ENCODE peak calls at places on chromosomes 12 and 14, in seven cellular contexts. One of them, this sample, is unnamed.
A peak's percentile ranks its signal among the peaks of the same experiment; 100 is the strongest.

GRCh38 chr12:5280091-5280490 is 151.8 kb upstream of the NTF3 start:
- DNase-seq in HepG2: no peak
- DNase-seq in IMR-90: no peak
- DNase-seq in GM12878: no peak
- DNase-seq in HCT116: no peak
- DNase-seq in K562: no peak
- DNase-seq in H1: no peak
- DNase-seq in this sample: no peak

GRCh38 chr12:124795081-124795948 is 68.3 kb downstream of the SCARB1 start:
- DNase-seq in HepG2: no peak
- DNase-seq in H1: no peak
- DNase-seq in K562: no peak
- DNase-seq in IMR-90: no peak
- DNase-seq in GM12878: no peak
- DNase-seq in HCT116: no peak
- DNase-seq in this sample: no peak

GRCh38 chr12:89544730-89545184 is 18.9 kb upstream of the POC1B start:
- DNase-seq in HepG2: no peak
- DNase-seq in GM12878: no peak
- DNase-seq in K562: no peak
- DNase-seq in IMR-90: no peak
- DNase-seq in H1: no peak
- DNase-seq in HCT116: no peak
- DNase-seq in this sample: peak; percentile 84

GRCh38 chr14:100406505-100407131 is 83.5 kb downstream of the SLC25A47 start:
- DNase-seq in HepG2: peak; percentile 66
- DNase-seq in IMR-90: peak; percentile 32
- DNase-seq in H1: no peak
- DNase-seq in K562: peak; percentile 82
- DNase-seq in GM12878: no peak
- DNase-seq in HCT116: no peak
- DNase-seq in this sample: no peak

GRCh38 chr12:51349026-51349425 is 2.5 kb upstream of the CELA1 start:
- DNase-seq in HepG2: no peak
- DNase-seq in HCT116: no peak
- DNase-seq in IMR-90: peak; percentile 59
- DNase-seq in H1: no peak
- DNase-seq in GM12878: no peak
- DNase-seq in K562: no peak
- DNase-seq in this sample: no peak

GRCh38 chr12:65229441-65229840 is 49.0 kb upstream of the MSRB3 start:
- DNase-seq in HepG2: no peak
- DNase-seq in HCT116: no peak
- DNase-seq in GM12878: no peak
- DNase-seq in K562: no peak
- DNase-seq in IMR-90: peak; percentile 81
- DNase-seq in H1: no peak
- DNase-seq in this sample: peak; percentile 55

GRCh38 chr14:94021416-94022157 is 4.6 kb upstream of the OTUB2 start:
- DNase-seq in H1: no peak
- DNase-seq in K562: no peak
- DNase-seq in IMR-90: no peak
- DNase-seq in HCT116: no peak
- DNase-seq in GM12878: no peak
- DNase-seq in HepG2: peak; percentile 42
- DNase-seq in this sample: no peak

GRCh38 chr14:24705840-24706239 is 71.8 kb upstream of the GZMB start:
- DNase-seq in IMR-90: no peak
- DNase-seq in HepG2: no peak
- DNase-seq in H1: no peak
- DNase-seq in HCT116: no peak
- DNase-seq in GM12878: peak; percentile 58
- DNase-seq in K562: no peak
- DNase-seq in this sample: no peak

GRCh38 chr12:93790472-93791152 is 113.4 kb downstream of the CRADD start:
- DNase-seq in GM12878: no peak
- DNase-seq in HCT116: no peak
- DNase-seq in H1: no peak
- DNase-seq in IMR-90: peak; percentile 89
- DNase-seq in HepG2: no peak
- DNase-seq in K562: peak; percentile 50
- DNase-seq in this sample: peak; percentile 75

GRCh38 chr12:50580436-50580835 is 75.7 kb downstream of the DIP2B start:
- DNase-seq in H1: no peak
- DNase-seq in K562: no peak
- DNase-seq in HCT116: no peak
- DNase-seq in HepG2: no peak
- DNase-seq in IMR-90: no peak
- DNase-seq in GM12878: no peak
- DNase-seq in this sample: no peak

GRCh38 chr14:31962920-31963319 is 114.2 kb upstream of the ARHGAP5 start:
- DNase-seq in HCT116: no peak
- DNase-seq in H1: no peak
- DNase-seq in K562: no peak
- DNase-seq in IMR-90: no peak
- DNase-seq in GM12878: no peak
- DNase-seq in HepG2: no peak
- DNase-seq in this sample: no peak

DNA sequence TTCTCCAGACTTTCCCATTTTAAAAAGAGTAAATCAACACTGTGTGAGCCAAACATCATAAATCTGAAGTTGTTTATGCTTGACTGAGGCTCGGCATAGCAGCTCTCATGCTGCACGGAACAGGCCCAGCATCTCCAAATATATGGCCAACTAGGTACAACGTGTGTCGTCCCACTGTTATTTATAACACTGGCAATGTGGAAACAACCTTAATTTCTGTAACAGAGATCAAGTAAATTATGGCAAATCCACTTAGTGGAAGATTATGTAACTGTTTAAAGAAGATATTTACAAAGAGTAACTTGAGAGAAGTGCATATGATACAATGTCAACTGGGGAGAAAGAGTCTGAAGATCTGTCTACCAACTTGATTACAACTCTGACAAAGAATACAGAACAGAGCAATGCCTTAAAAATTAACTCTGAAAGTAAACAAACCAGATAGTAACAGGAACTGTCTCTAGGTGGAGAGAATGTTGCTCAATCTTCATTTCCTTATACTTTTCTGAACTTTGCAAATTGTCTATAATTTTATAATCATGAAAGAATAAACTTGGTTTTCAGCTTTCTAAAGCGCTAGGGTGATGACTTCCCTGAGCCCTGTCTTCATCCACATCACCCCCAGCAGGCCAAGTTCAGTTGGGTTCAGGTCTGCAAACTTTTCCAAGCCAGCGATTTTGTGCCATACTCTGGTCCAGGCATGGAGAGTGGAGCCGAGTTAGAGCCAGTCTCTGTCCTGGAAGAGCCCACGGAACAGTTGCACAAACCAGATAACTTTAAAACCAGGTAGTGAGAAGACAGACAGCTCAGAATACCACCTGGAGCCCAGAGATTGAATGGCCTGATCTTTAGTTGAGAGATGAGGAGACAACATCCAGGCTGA is 44.4 kb upstream of the BDKRB2 start:
- DNase-seq in HCT116: no peak
- DNase-seq in IMR-90: no peak
- DNase-seq in HepG2: no peak
- DNase-seq in GM12878: no peak
- DNase-seq in K562: no peak
- DNase-seq in H1: no peak
- DNase-seq in this sample: no peak
- H3K4me3 ChIP-seq in HCT116: no peak overlapping the region
- H3K4me3 ChIP-seq in IMR-90: no peak overlapping the region
- H3K4me3 ChIP-seq in HepG2: no peak overlapping the region
- H3K4me3 ChIP-seq in GM12878: no peak overlapping the region
- H3K4me3 ChIP-seq in K562: no peak overlapping the region
- H3K4me3 ChIP-seq in H1: no peak overlapping the region
- H3K4me3 ChIP-seq in this sample: no peak overlapping the region

GRCh38 chr12:119176267-119177055 is 2.3 kb upstream of the HSPB8 start:
- DNase-seq in HepG2: peak; percentile 15
- DNase-seq in GM12878: no peak
- DNase-seq in H1: no peak
- DNase-seq in K562: no peak
- DNase-seq in IMR-90: peak; percentile 95
- DNase-seq in HCT116: peak; percentile 64
- DNase-seq in this sample: peak; percentile 69
- TF ChIP-seq POLR2A in HepG2: no peak
- TF ChIP-seq POLR2A in GM12878: no peak
- TF ChIP-seq POLR2A in H1: no peak
- TF ChIP-seq POLR2A in K562: no peak
- TF ChIP-seq POLR2A in IMR-90: no peak
- TF ChIP-seq POLR2A in HCT116: no peak
- TF ChIP-seq POLR2A in this sample: no peak

DNA sequence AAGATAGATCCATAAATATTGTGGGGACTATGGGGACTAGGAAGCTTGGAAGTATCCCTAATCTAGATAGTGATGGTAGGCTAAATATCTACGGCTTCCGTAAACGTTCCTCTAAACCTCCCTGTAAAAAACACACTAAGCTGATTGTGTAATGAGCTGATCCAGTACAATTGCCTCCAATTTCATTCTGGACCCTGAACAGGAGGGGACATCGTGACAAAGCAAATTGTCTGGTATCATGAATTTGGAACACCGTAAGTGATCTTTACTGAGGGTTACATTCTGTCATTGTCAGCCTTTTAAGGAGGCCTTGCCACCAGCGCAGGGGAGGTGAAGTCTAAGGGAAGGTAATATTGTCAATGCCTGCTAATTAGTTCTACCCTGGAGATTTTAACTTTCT is 514 bp upstream of the MGST1 start:
- DNase-seq in K562: no peak
- DNase-seq in IMR-90: no peak
- DNase-seq in HepG2: peak; percentile 62
- DNase-seq in H1: no peak
- DNase-seq in HCT116: no peak
- DNase-seq in GM12878: no peak
- DNase-seq in this sample: no peak
- H2AFZ ChIP-seq in K562: peak overlapping the region; percentile 88
- H2AFZ ChIP-seq in IMR-90: peak overlapping the region; percentile 89
- H2AFZ ChIP-seq in HepG2: peak overlapping the region; percentile 85
- H2AFZ ChIP-seq in H1: peak overlapping the region; percentile 97
- H2AFZ ChIP-seq in HCT116: peak overlapping the region; percentile 94
- H2AFZ ChIP-seq in GM12878: no peak overlapping the region
- H2AFZ ChIP-seq in this sample: peak overlapping the region; percentile 85

GRCh38 chr12:47755655-47756562 is 2.8 kb downstream of the RAPGEF3 start:
- DNase-seq in IMR-90: no peak
- DNase-seq in HCT116: no peak
- DNase-seq in H1: no peak
- DNase-seq in K562: no peak
- DNase-seq in HepG2: no peak
- DNase-seq in GM12878: peak; percentile 75
- DNase-seq in this sample: no peak
- H3K4me3 ChIP-seq in IMR-90: no peak overlapping the region
- H3K4me3 ChIP-seq in HCT116: no peak overlapping the region
- H3K4me3 ChIP-seq in H1: no peak overlapping the region
- H3K4me3 ChIP-seq in K562: no peak overlapping the region
- H3K4me3 ChIP-seq in HepG2: no peak overlapping the region
- H3K4me3 ChIP-seq in GM12878: peak overlapping the region; percentile 50
- H3K4me3 ChIP-seq in this sample: no peak overlapping the region